ENCODE peak calls at places on chromosomes 3 and 15, in five cellular contexts. O is stimulated activated CD4-positive, alpha-beta T cell treated with anti-CD3 and anti-CD28 coated beads, Interleukin-1b, Interleukin-23, amount 100 ng/mL, for 24 hours; H is ACHN; D is T-helper 2 cell; Q is bronchial epithelial cell. R is an unnamed sample.
A peak's percentile ranks its signal among the peaks of the same experiment; 100 is the strongest.

GRCh38 chr15:68770206-68770605 is 50.5 kb downstream of the ANP32A start:
- DNase-seq in O (no peak), H (no peak), D (no peak), Q (no peak), R (no peak)

GRCh38 chr3:40298075-40298474 is 11.4 kb upstream of the EIF1B start:
- DNase-seq in Q (no peak), D (no peak), H (no peak), O (no peak), R (no peak)

GRCh38 chr3:173796865-173797264 is 399.3 kb downstream of the NLGN1 start:
- DNase-seq in O (no peak), Q (no peak), H (no peak), D (no peak), R (no peak)

GRCh38 chr3:188558343-188559068 is 404.5 kb downstream of the LPP start:
- DNase-seq in O (no peak), H (no peak), Q (no peak), D (no peak), R (peak; percentile 26)

GRCh38 chr3:170154569-170155143 is 26.9 kb downstream of the PHC3 start:
- DNase-seq in D (no peak), Q (no peak), H (no peak), O (no peak), R (peak; percentile 6)

GRCh38 chr15:90419202-90419601 is 31.2 kb downstream of the IQGAP1 start:
- DNase-seq in O (no peak), H (no peak), D (no peak), Q (peak; percentile 32), R (peak; percentile 44)

GRCh38 chr3:50327943-50328691 is at the start of gene TUSC2:
- DNase-seq in O (peak; percentile 92), Q (peak; percentile 94), D (peak; percentile 94), H (peak; percentile 95), R (peak; percentile 94)

GRCh38 chr3:181723568-181724431 is 12.1 kb downstream of the SOX2 start:
- DNase-seq in H (no peak), Q (no peak), D (no peak), O (no peak), R (no peak)